ENCODE peak calls at places on chromosomes 11 and 22, in seven cellular contexts. E, I, Y, Q, X, H and O are unnamed samples.

GRCh38 chr11:73931039-73931645 is 19.7 kb upstream of the DNAJB13 start:
- DNase-seq in E (peak; percentile 75), I (peak; percentile 78), Y (no peak), Q (no peak), X (peak; percentile 58), H (peak; percentile 54), O (no peak)

GRCh38 chr11:114304969-114305368 is 8.8 kb downstream of the NNMT start:
- DNase-seq in E (no peak), I (no peak), Y (no peak), Q (no peak), X (no peak), H (no peak), O (no peak)

GRCh38 chr22:49601614-49602321 is 225.9 kb downstream of the BRD1 start:
- DNase-seq in E (no peak), I (no peak), Y (no peak), Q (peak; percentile 46), X (no peak), H (no peak), O (no peak)

GRCh38 chr11:133947298-133947905 is 9.4 kb downstream of the IGSF9B start:
- DNase-seq in E (peak; percentile 82), I (peak; percentile 52), Y (peak; percentile 49), Q (peak; percentile 72), X (peak; percentile 44), H (no peak), O (no peak)

GRCh38 chr11:2902784-2903671 is 17.5 kb upstream of the CDKN1C start:
- DNase-seq in E (no peak), I (no peak), Y (no peak), Q (no peak), X (no peak), H (no peak), O (no peak)

GRCh38 chr11:12126352-12127019 is 16.1 kb downstream of the MICAL2 start:
- DNase-seq in E (peak; percentile 87), I (no peak), Y (no peak), Q (no peak), X (peak; percentile 93), H (no peak), O (no peak)

GRCh38 chr11:73372371-73372993 is 3.7 kb upstream of the RELT start:
- DNase-seq in E (no peak), I (no peak), Y (no peak), Q (no peak), X (no peak), H (no peak), O (no peak)

GRCh38 chr11:74450318-74450717 is 17.0 kb downstream of the KCNE3 start:
- DNase-seq in E (no peak), I (no peak), Y (no peak), Q (no peak), X (no peak), H (no peak), O (no peak)

GRCh38 chr22:26680485-26680884 is 23.1 kb downstream of the MIAT start:
- DNase-seq in E (no peak), I (no peak), Y (no peak), Q (no peak), X (no peak), H (no peak), O (no peak)

GRCh38 chr22:46958649-46959048 is 196.2 kb downstream of the TBC1D22A start:
- DNase-seq in E (no peak), I (no peak), Y (no peak), Q (no peak), X (no peak), H (no peak), O (no peak)

GRCh38 chr11:106466441-106467190 is 389.2 kb downstream of the AASDHPPT start:
- DNase-seq in E (no peak), I (no peak), Y (no peak), Q (no peak), X (peak; percentile 62), H (peak; percentile 81), O (no peak)

GRCh38 chr22:17213976-17214375 is 5.3 kb downstream of the ADA2 start:
- DNase-seq in E (no peak), I (no peak), Y (peak; percentile 47), Q (no peak), X (peak; percentile 38), H (no peak), O (no peak)

GRCh38 chr11:68160100-68160695 is 39.0 kb upstream of the CHKA start:
- DNase-seq in E (no peak), I (no peak), Y (no peak), Q (no peak), X (no peak), H (no peak), O (no peak)

GRCh38 chr11:12187399-12187798 is 77.0 kb downstream of the MICAL2 start:
- DNase-seq in E (no peak), I (no peak), Y (no peak), Q (no peak), X (no peak), H (no peak), O (no peak)

GRCh38 chr22:18091916-18092526 is 14.2 kb downstream of the PEX26 start:
- DNase-seq in E (peak; percentile 62), I (no peak), Y (no peak), Q (no peak), X (peak; percentile 33), H (no peak), O (peak; percentile 85)

GRCh38 chr11:30926130-30926529 is 340.0 kb upstream of the MPPED2 start:
- DNase-seq in E (no peak), I (no peak), Y (no peak), Q (no peak), X (no peak), H (no peak), O (no peak)

GRCh38 chr11:119786431-119787073 is 57.6 kb upstream of the NECTIN1 start:
- DNase-seq in E (no peak), I (no peak), Y (no peak), Q (no peak), X (no peak), H (no peak), O (no peak)

GRCh38 chr11:24932110-24933000 is 435.5 kb downstream of the LUZP2 start:
- DNase-seq in E (no peak), I (no peak), Y (no peak), Q (no peak), X (no peak), H (no peak), O (no peak)

GRCh38 chr11:134662629-134663360 is 250.8 kb upstream of the B3GAT1 start:
- DNase-seq in E (no peak), I (no peak), Y (no peak), Q (peak; percentile 44), X (no peak), H (no peak), O (no peak)

GRCh38 chr22:35328472-35328885 is 28.8 kb downstream of the TOM1 start:
- DNase-seq in E (no peak), I (no peak), Y (no peak), Q (peak; percentile 78), X (no peak), H (no peak), O (no peak)

GRCh38 chr11:35474677-35475076 is 50.7 kb downstream of the PAMR1 start:
- DNase-seq in E (no peak), I (no peak), Y (no peak), Q (no peak), X (no peak), H (no peak), O (no peak)

GRCh38 chr11:2269601-2270321 is 627 bp downstream of the ASCL2 start:
- DNase-seq in E (peak; percentile 83), I (no peak), Y (peak; percentile 16), Q (peak; percentile 58), X (no peak), H (peak; percentile 6), O (peak; percentile 76)

GRCh38 chr22:31083923-31084810 is 3.0 kb downstream of the SMTN start:
- DNase-seq in E (no peak), I (no peak), Y (no peak), Q (no peak), X (no peak), H (no peak), O (no peak)

GRCh38 chr11:119481667-119482400 is 58.9 kb upstream of the THY1 start:
- DNase-seq in E (no peak), I (no peak), Y (no peak), Q (peak; percentile 61), X (no peak), H (no peak), O (peak; percentile 72)

GRCh38 chr11:35390737-35391682 is 28.3 kb downstream of the SLC1A2 start:
- DNase-seq in E (peak; percentile 50), I (no peak), Y (no peak), Q (no peak), X (peak; percentile 85), H (no peak), O (no peak)

GRCh38 chr11:9568854-9569587 is 4.4 kb upstream of the WEE1 start:
- DNase-seq in E (peak; percentile 74), I (peak; percentile 30), Y (no peak), Q (peak; percentile 81), X (peak; percentile 85), H (peak; percentile 58), O (no peak)

GRCh38 chr11:31902706-31903105 is 91.6 kb upstream of the PAX6 start:
- DNase-seq in E (no peak), I (no peak), Y (no peak), Q (no peak), X (no peak), H (no peak), O (no peak)

GRCh38 chr11:7004482-7004881 is 15.7 kb downstream of the ZNF214 start:
- DNase-seq in E (no peak), I (no peak), Y (no peak), Q (no peak), X (no peak), H (no peak), O (no peak)

GRCh38 chr22:44685384-44686056 is 16.5 kb upstream of the PRR5 start:
- DNase-seq in E (peak; percentile 72), I (peak; percentile 75), Y (peak; percentile 64), Q (no peak), X (peak; percentile 63), H (no peak), O (peak; percentile 79)

GRCh38 chr11:116837231-116838091 is at the start of gene APOA1:
- DNase-seq in E (no peak), I (no peak), Y (no peak), Q (no peak), X (no peak), H (no peak), O (peak; percentile 53)

GRCh38 chr11:62604460-62605130 is 2.9 kb upstream of the MTA2 start:
- DNase-seq in E (no peak), I (no peak), Y (no peak), Q (no peak), X (no peak), H (no peak), O (no peak)

GRCh38 chr11:65459552-65459951 is 37.0 kb downstream of the NEAT1 start:
- DNase-seq in E (peak; percentile 80), I (no peak), Y (no peak), Q (peak; percentile 56), X (no peak), H (no peak), O (no peak)

GRCh38 chr11:69014084-69014935 is 1.3 kb upstream of the MRGPRF start:
- DNase-seq in E (no peak), I (no peak), Y (no peak), Q (peak; percentile 87), X (no peak), H (peak; percentile 76), O (no peak)